ENCODE peak calls at places on chromosomes 16 and 17, in ten cellular contexts. M, W, B, H, N, E, Z, T, J and K are unnamed samples.

GRCh38 chr17:57994436-57994835 is 6.4 kb upstream of the VEZF1 start:
- DNase-seq in J (no peak), H (no peak), M (no peak), E (no peak), N (no peak), W (no peak), T (no peak), Z (no peak), B (no peak), K (no peak)

GRCh38 chr17:58215685-58216084 is 3.4 kb downstream of the MKS1 start:
- DNase-seq in Z (no peak), M (no peak), W (no peak), H (no peak), B (no peak), J (no peak), E (no peak), N (no peak), T (no peak), K (no peak)

GRCh38 chr16:50197582-50197981 is 44.5 kb downstream of the TENT4B start:
- DNase-seq in E (no peak), B (no peak), J (no peak), H (no peak), N (no peak), M (no peak), Z (no peak), W (no peak), T (no peak), K (no peak)

GRCh38 chr17:29682054-29682453 is 59.3 kb upstream of the CORO6 start:
- DNase-seq in N (no peak), M (no peak), W (no peak), E (no peak), T (no peak), Z (no peak), J (no peak), B (no peak), H (no peak), K (no peak)

GRCh38 chr16:75005697-75006096 is 6.9 kb downstream of the ZNRF1 start:
- DNase-seq in H (no peak), N (no peak), B (no peak), W (no peak), Z (no peak), T (no peak), M (no peak), J (no peak), E (no peak), K (no peak)

GRCh38 chr17:69418535-69418934 is 4.0 kb downstream of the MAP2K6 start:
- DNase-seq in H (no peak), B (no peak), N (no peak), W (no peak), E (no peak), M (no peak), T (no peak), Z (no peak), J (no peak), K (no peak)

GRCh38 chr17:29344201-29344856 is 45.8 kb upstream of the TAOK1 start:
- DNase-seq in T (no peak), W (no peak), J (no peak), M (no peak), H (no peak), N (no peak), E (no peak), B (no peak), Z (no peak), K (no peak)

GRCh38 chr17:32627233-32628008 is 140.6 kb downstream of the CDK5R1 start:
- DNase-seq in W (no peak), T (no peak), N (no peak), H (peak), J (peak), M (no peak), Z (no peak), E (no peak), B (no peak), K (no peak)

GRCh38 chr17:72519598-72519936 is 398.7 kb downstream of the SOX9 start:
- DNase-seq in H (no peak), B (no peak), J (no peak), E (no peak), W (no peak), T (no peak), Z (no peak), N (no peak), M (no peak), K (no peak)

GRCh38 chr17:1025733-1026598 is 29.0 kb downstream of the TIMM22 start:
- DNase-seq in B (no peak), N (no peak), T (no peak), J (no peak), H (no peak), M (no peak), W (no peak), E (no peak), Z (no peak), K (no peak)

GRCh38 chr16:49775581-49775980 is 80.3 kb downstream of the ZNF423 start:
- DNase-seq in W (no peak), Z (no peak), H (no peak), B (no peak), E (no peak), J (no peak), N (no peak), T (no peak), M (no peak), K (no peak)

GRCh38 chr16:71746442-71747046 is 22.0 kb upstream of the PHLPP2 start:
- DNase-seq in M (no peak), J (peak), H (no peak), N (no peak), Z (peak), B (no peak), E (no peak), W (no peak), T (no peak), K (no peak)

GRCh38 chr16:2692948-2693651 is 10.8 kb downstream of the KCTD5 start:
- DNase-seq in Z (no peak), N (no peak), J (peak), W (no peak), T (no peak), B (peak), M (no peak), H (peak), E (no peak), K (peak)

GRCh38 chr16:89037261-89038152 is 56.1 kb upstream of the ACSF3 start:
- DNase-seq in W (no peak), H (peak), T (no peak), B (peak), M (no peak), N (no peak), Z (peak), E (no peak), J (peak), K (peak)

GRCh38 chr17:63645775-63646491 is 23.7 kb downstream of the MAP3K3 start:
- DNase-seq in J (no peak), B (no peak), N (no peak), Z (no peak), E (no peak), H (no peak), M (no peak), T (no peak), W (peak), K (no peak)

GRCh38 chr17:50598487-50598886 is 36.2 kb upstream of the ABCC3 start:
- DNase-seq in J (no peak), Z (no peak), T (no peak), B (no peak), M (no peak), H (no peak), N (no peak), W (no peak), E (no peak), K (no peak)

GRCh38 chr17:3043737-3044365 is 19.6 kb downstream of the OR1D5 start:
- DNase-seq in H (no peak), T (no peak), J (peak), M (no peak), W (no peak), N (no peak), Z (no peak), B (peak), E (no peak), K (peak)

GRCh38 chr17:28880572-28880945 is 17.0 kb downstream of the FLOT2 start:
- DNase-seq in E (no peak), T (no peak), M (no peak), Z (no peak), J (no peak), W (no peak), H (no peak), B (no peak), N (no peak), K (no peak)

GRCh38 chr17:36117505-36118382 is 14.1 kb downstream of the CCL4 start:
- DNase-seq in Z (no peak), E (no peak), N (no peak), W (peak), J (no peak), T (no peak), H (no peak), M (no peak), B (no peak), K (no peak)

GRCh38 chr17:1928976-1929375 is 96.2 kb downstream of the RTN4RL1 start:
- DNase-seq in Z (no peak), N (no peak), B (no peak), E (no peak), M (no peak), W (no peak), H (peak), T (no peak), J (no peak), K (no peak)

GRCh38 chr16:30766206-30766921 is 4.2 kb downstream of the RNF40 start:
- DNase-seq in M (no peak), B (no peak), E (no peak), H (no peak), N (no peak), W (no peak), T (no peak), Z (no peak), J (no peak), K (no peak)

GRCh38 chr17:888998-889401 is 90.6 kb downstream of the NXN start:
- DNase-seq in B (no peak), J (no peak), Z (no peak), N (no peak), T (no peak), E (no peak), M (no peak), W (no peak), H (no peak), K (no peak)

GRCh38 chr16:25065899-25066298 is 45.6 kb upstream of the LCMT1 start:
- DNase-seq in E (no peak), N (no peak), H (no peak), W (peak), Z (no peak), T (no peak), M (no peak), J (no peak), B (peak), K (no peak)

GRCh38 chr16:47204736-47205499 is 61.2 kb upstream of the NETO2 start:
- DNase-seq in H (no peak), B (no peak), E (no peak), W (no peak), Z (no peak), N (no peak), J (no peak), T (no peak), M (no peak), K (no peak)

GRCh38 chr16:66483689-66484452 is 56.8 kb downstream of the BEAN1 start:
- DNase-seq in T (peak), N (no peak), E (peak), H (peak), W (peak), Z (peak), J (peak), M (peak), B (peak), K (peak)

GRCh38 chr17:80423536-80424225 is 8.7 kb downstream of the ENDOV start:
- DNase-seq in J (no peak), Z (no peak), E (no peak), M (no peak), T (no peak), N (no peak), H (no peak), W (no peak), B (no peak), K (peak)

GRCh38 chr17:21275579-21276339 is 8.8 kb upstream of the MAP2K3 start:
- DNase-seq in M (peak), B (peak), N (no peak), Z (peak), J (peak), E (peak), W (peak), H (peak), T (peak), K (no peak)

GRCh38 chr17:66542183-66542966 is 240.0 kb downstream of the PRKCA start:
- DNase-seq in T (no peak), Z (no peak), J (peak), N (no peak), B (no peak), W (no peak), E (no peak), H (no peak), M (no peak), K (no peak)

DNA sequence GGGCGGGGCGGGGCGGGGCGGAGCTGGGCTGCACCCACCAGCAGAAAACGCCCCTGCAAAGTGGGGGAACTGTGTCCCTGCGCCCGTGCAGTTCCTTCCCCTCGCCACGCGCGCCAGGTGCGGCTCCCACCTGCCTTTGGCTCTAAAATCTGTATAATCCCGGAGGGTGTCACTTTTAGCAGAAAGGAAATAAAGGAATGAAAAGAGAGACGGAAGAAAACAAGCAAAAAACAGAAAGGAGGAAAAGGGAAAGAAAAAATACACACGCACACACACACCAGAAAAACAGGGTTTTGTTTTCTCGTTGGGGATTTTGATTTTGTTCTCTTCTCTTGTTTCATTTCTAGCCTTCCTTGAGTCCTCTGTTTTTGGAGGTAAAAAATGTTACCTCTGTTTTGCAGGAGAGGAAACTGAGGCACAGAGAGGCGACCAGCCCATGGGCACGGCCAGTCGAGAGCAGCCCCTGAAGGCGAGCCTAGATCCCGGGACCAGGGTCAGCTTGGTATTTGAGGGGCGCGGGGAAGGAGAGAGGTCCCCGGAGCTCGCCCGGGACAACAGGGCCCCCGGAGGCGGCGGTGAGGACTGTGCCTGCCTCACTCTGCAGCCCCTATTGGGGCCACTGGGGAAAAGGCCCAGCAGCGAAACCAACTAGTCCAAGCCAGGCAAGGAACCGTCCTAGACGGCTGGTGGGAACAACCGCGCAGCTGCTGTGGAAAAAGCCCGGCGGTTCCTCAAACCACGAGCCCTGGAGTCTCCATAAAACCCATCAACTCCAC is 594 bp upstream of the CARHSP1 start:
- DNase-seq in H (peak), T (no peak), J (no peak), Z (no peak), N (no peak), E (no peak), B (no peak), M (no peak), W (no peak), K (no peak)
- TF ChIP-seq CTCF in H (no peak), T (peak), J (no peak), Z (no peak), N (peak), E (no peak), B (no peak), M (no peak), W (no peak), K (peak)

GRCh38 chr16:11138769-11139623 is 117.0 kb downstream of the SOCS1 start:
- DNase-seq in N (no peak), J (peak), Z (no peak), E (no peak), M (no peak), B (no peak), T (no peak), W (no peak), H (no peak), K (peak)
- TF ChIP-seq CTCF in N (no peak), J (no peak), Z (no peak), E (no peak), M (no peak), B (no peak), T (no peak), W (no peak), H (no peak), K (no peak)

GRCh38 chr17:17781591-17782424 is 55.0 kb downstream of the SREBF1 start:
- DNase-seq in T (no peak), B (peak), E (no peak), Z (peak), J (peak), N (no peak), W (no peak), M (peak), H (peak), K (no peak)

GRCh38 chr17:17784599-17785264 is 52.1 kb downstream of the SREBF1 start:
- DNase-seq in N (no peak), Z (peak), B (no peak), H (no peak), T (no peak), J (no peak), E (no peak), M (no peak), W (no peak), K (peak)

GRCh38 chr17:17783825-17784598 is 52.8 kb downstream of the SREBF1 start:
- DNase-seq in H (peak), E (peak), T (no peak), M (no peak), N (no peak), J (peak), B (peak), W (peak), Z (no peak), K (peak)

GRCh38 chr17:17782425-17783120 is 54.2 kb downstream of the SREBF1 start:
- DNase-seq in N (no peak), J (no peak), E (no peak), B (peak), Z (no peak), W (peak), T (no peak), H (peak), M (no peak), K (no peak)

GRCh38 chr17:17783121-17783824 is 53.5 kb downstream of the SREBF1 start:
- DNase-seq in N (no peak), T (peak), W (peak), B (peak), H (peak), M (no peak), J (peak), E (no peak), Z (no peak), K (no peak)
- TF ChIP-seq CTCF in N (no peak), T (no peak), W (no peak), B (no peak), H (peak), M (no peak), J (no peak), E (no peak), Z (no peak), K (peak)

DNA sequence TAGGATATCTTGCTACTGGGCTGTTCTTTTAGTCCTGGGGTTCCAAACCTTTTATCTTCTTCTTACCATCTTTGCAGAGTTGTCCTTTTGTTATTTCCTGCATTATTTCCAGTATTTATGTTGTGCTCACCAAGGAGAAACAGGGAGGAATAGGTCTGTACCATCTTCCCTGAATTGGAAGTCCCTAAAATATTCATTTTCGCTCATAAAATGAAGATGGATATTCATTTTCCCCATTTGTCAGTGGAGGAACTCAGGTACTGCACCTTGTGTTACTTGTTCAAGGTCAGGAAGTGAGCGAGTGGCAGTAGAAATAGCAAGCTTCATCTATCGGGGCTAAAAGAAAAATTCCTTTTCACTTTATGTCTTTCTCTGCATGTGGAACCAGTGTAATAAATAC is 989.7 kb downstream of the CDH11 start:
- DNase-seq in M (no peak), H (no peak), B (no peak), Z (no peak), J (no peak), T (no peak), N (no peak), E (no peak), W (no peak), K (no peak)
- TF ChIP-seq CTCF in M (no peak), H (peak), B (no peak), Z (no peak), J (no peak), T (no peak), N (no peak), E (no peak), W (no peak), K (no peak)